ENCODE peak calls at places on chromosomes 16 and 17, in seven cellular contexts. One of them, this sample, is unnamed.

GRCh38 chr17:77696151-77696719 is 262.3 kb upstream of the TNRC6C start:
- DNase-seq in NCI-H460: no peak
- DNase-seq in T-helper 1 cell: no peak
- DNase-seq in mucosa of gallbladder: no peak
- DNase-seq in uterus: no peak
- DNase-seq in GM13977: peak
- DNase-seq in AG10803: no peak
- DNase-seq in this sample: no peak

GRCh38 chr16:85556456-85557082 is 56.6 kb upstream of the GSE1 start:
- DNase-seq in NCI-H460: no peak
- DNase-seq in T-helper 1 cell: peak
- DNase-seq in mucosa of gallbladder: no peak
- DNase-seq in uterus: peak
- DNase-seq in GM13977: peak
- DNase-seq in AG10803: no peak
- DNase-seq in this sample: peak

GRCh38 chr17:80129006-80129565 is 17.8 kb downstream of the EIF4A3 start:
- DNase-seq in NCI-H460: no peak
- DNase-seq in T-helper 1 cell: no peak
- DNase-seq in mucosa of gallbladder: no peak
- DNase-seq in uterus: no peak
- DNase-seq in GM13977: no peak
- DNase-seq in AG10803: peak
- DNase-seq in this sample: no peak

GRCh38 chr16:78484509-78485058 is 385.1 kb downstream of the WWOX start:
- DNase-seq in NCI-H460: no peak
- DNase-seq in T-helper 1 cell: no peak
- DNase-seq in mucosa of gallbladder: no peak
- DNase-seq in uterus: no peak
- DNase-seq in GM13977: no peak
- DNase-seq in AG10803: no peak
- DNase-seq in this sample: no peak

GRCh38 chr16:14958970-14959369 is 15.9 kb upstream of the PDXDC1 start:
- DNase-seq in NCI-H460: no peak
- DNase-seq in T-helper 1 cell: no peak
- DNase-seq in mucosa of gallbladder: no peak
- DNase-seq in uterus: no peak
- DNase-seq in GM13977: no peak
- DNase-seq in AG10803: no peak
- DNase-seq in this sample: no peak

GRCh38 chr17:58755577-58756245 is at the start of gene PPM1E:
- DNase-seq in NCI-H460: peak
- DNase-seq in T-helper 1 cell: peak
- DNase-seq in mucosa of gallbladder: no peak
- DNase-seq in uterus: peak
- DNase-seq in GM13977: peak
- DNase-seq in AG10803: peak
- DNase-seq in this sample: peak

GRCh38 chr17:79799174-79799537 is 2.3 kb upstream of the CBX8 start:
- DNase-seq in NCI-H460: no peak
- DNase-seq in T-helper 1 cell: no peak
- DNase-seq in mucosa of gallbladder: no peak
- DNase-seq in uterus: no peak
- DNase-seq in GM13977: no peak
- DNase-seq in AG10803: no peak
- DNase-seq in this sample: no peak

GRCh38 chr17:15741624-15742023 is 9.5 kb downstream of the TBC1D26 start:
- DNase-seq in NCI-H460: no peak
- DNase-seq in T-helper 1 cell: no peak
- DNase-seq in mucosa of gallbladder: no peak
- DNase-seq in uterus: no peak
- DNase-seq in GM13977: no peak
- DNase-seq in AG10803: no peak
- DNase-seq in this sample: no peak

GRCh38 chr17:41880130-41880529 is 14.9 kb upstream of the KLHL11 start:
- DNase-seq in NCI-H460: no peak
- DNase-seq in T-helper 1 cell: no peak
- DNase-seq in mucosa of gallbladder: no peak
- DNase-seq in uterus: no peak
- DNase-seq in GM13977: no peak
- DNase-seq in AG10803: no peak
- DNase-seq in this sample: no peak

GRCh38 chr17:44807817-44808155 is 22.3 kb downstream of the GJC1 start:
- DNase-seq in NCI-H460: no peak
- DNase-seq in T-helper 1 cell: no peak
- DNase-seq in mucosa of gallbladder: no peak
- DNase-seq in uterus: peak
- DNase-seq in GM13977: no peak
- DNase-seq in AG10803: peak
- DNase-seq in this sample: no peak

GRCh38 chr17:80003969-80004368 is 31.7 kb downstream of the TBC1D16 start:
- DNase-seq in NCI-H460: no peak
- DNase-seq in T-helper 1 cell: no peak
- DNase-seq in mucosa of gallbladder: no peak
- DNase-seq in uterus: no peak
- DNase-seq in GM13977: no peak
- DNase-seq in AG10803: no peak
- DNase-seq in this sample: no peak

GRCh38 chr17:75059369-75060345 is 12.6 kb downstream of the KCTD2 start:
- DNase-seq in NCI-H460: no peak
- DNase-seq in T-helper 1 cell: no peak
- DNase-seq in mucosa of gallbladder: no peak
- DNase-seq in uterus: peak
- DNase-seq in GM13977: no peak
- DNase-seq in AG10803: peak
- DNase-seq in this sample: no peak

GRCh38 chr16:65336169-65336568 is 214.3 kb upstream of the CDH11 start:
- DNase-seq in NCI-H460: no peak
- DNase-seq in T-helper 1 cell: no peak
- DNase-seq in mucosa of gallbladder: no peak
- DNase-seq in uterus: no peak
- DNase-seq in GM13977: no peak
- DNase-seq in AG10803: peak
- DNase-seq in this sample: no peak

This sample was measured in HuH-7.5.